ENCODE peak calls at places on chromosome 10, in eight cellular contexts. One of them, this sample, is unnamed.
A peak's percentile ranks its signal among the peaks of the same experiment; 100 is the strongest.

GRCh38 chr10:44925224-44925623 is 14.1 kb downstream of the TMEM72 start:
- DNase-seq in body of pancreas: peak; percentile 55
- DNase-seq in GM13977: no peak
- DNase-seq in neural progenitor cell: peak; percentile 87
- DNase-seq in neural crest cell: peak; percentile 48
- DNase-seq in fibroblast of pulmonary artery: peak; percentile 26
- DNase-seq in SK-N-SH: peak; percentile 32
- DNase-seq in HL-60: no peak
- DNase-seq in this sample: no peak

GRCh38 chr10:71741029-71741428 is 21.5 kb upstream of the C10orf105 start:
- DNase-seq in body of pancreas: no peak
- DNase-seq in neural crest cell: no peak
- DNase-seq in GM13977: no peak
- DNase-seq in HL-60: no peak
- DNase-seq in fibroblast of pulmonary artery: no peak
- DNase-seq in neural progenitor cell: no peak
- DNase-seq in SK-N-SH: no peak
- DNase-seq in this sample: no peak

GRCh38 chr10:124239666-124240065 is 146.3 kb upstream of the CHST15 start:
- DNase-seq in body of pancreas: no peak
- DNase-seq in GM13977: no peak
- DNase-seq in neural crest cell: no peak
- DNase-seq in SK-N-SH: no peak
- DNase-seq in fibroblast of pulmonary artery: no peak
- DNase-seq in neural progenitor cell: no peak
- DNase-seq in HL-60: no peak
- DNase-seq in this sample: peak; percentile 2

GRCh38 chr10:118592675-118593330 is 2.6 kb downstream of the PRLHR start:
- DNase-seq in SK-N-SH: no peak
- DNase-seq in body of pancreas: peak; percentile 60
- DNase-seq in neural crest cell: no peak
- DNase-seq in fibroblast of pulmonary artery: no peak
- DNase-seq in HL-60: no peak
- DNase-seq in GM13977: no peak
- DNase-seq in neural progenitor cell: no peak
- DNase-seq in this sample: no peak

GRCh38 chr10:133076274-133077038 is 11.3 kb upstream of the ADGRA1 start:
- DNase-seq in body of pancreas: no peak
- DNase-seq in neural progenitor cell: no peak
- DNase-seq in GM13977: no peak
- DNase-seq in SK-N-SH: no peak
- DNase-seq in fibroblast of pulmonary artery: no peak
- DNase-seq in HL-60: no peak
- DNase-seq in neural crest cell: no peak
- DNase-seq in this sample: no peak

GRCh38 chr10:80199828-80200227 is 5.5 kb downstream of the ANXA11 start:
- DNase-seq in fibroblast of pulmonary artery: peak; percentile 97
- DNase-seq in neural crest cell: no peak
- DNase-seq in body of pancreas: peak; percentile 48
- DNase-seq in GM13977: no peak
- DNase-seq in neural progenitor cell: no peak
- DNase-seq in SK-N-SH: no peak
- DNase-seq in HL-60: no peak
- DNase-seq in this sample: peak; percentile 52

GRCh38 chr10:116757246-116757645 is 14.9 kb upstream of the HSPA12A start:
- DNase-seq in GM13977: no peak
- DNase-seq in HL-60: no peak
- DNase-seq in fibroblast of pulmonary artery: no peak
- DNase-seq in neural crest cell: no peak
- DNase-seq in body of pancreas: no peak
- DNase-seq in SK-N-SH: no peak
- DNase-seq in neural progenitor cell: no peak
- DNase-seq in this sample: no peak

GRCh38 chr10:3972460-3973366 is 187.7 kb upstream of the KLF6 start:
- DNase-seq in neural crest cell: no peak
- DNase-seq in fibroblast of pulmonary artery: no peak
- DNase-seq in body of pancreas: no peak
- DNase-seq in GM13977: no peak
- DNase-seq in neural progenitor cell: peak; percentile 9
- DNase-seq in HL-60: no peak
- DNase-seq in SK-N-SH: no peak
- DNase-seq in this sample: no peak

GRCh38 chr10:119871881-119872609 is 598 bp downstream of the MCMBP start:
- DNase-seq in HL-60: no peak
- DNase-seq in neural progenitor cell: peak; percentile 67
- DNase-seq in body of pancreas: peak; percentile 85
- DNase-seq in fibroblast of pulmonary artery: peak; percentile 73
- DNase-seq in GM13977: peak; percentile 68
- DNase-seq in SK-N-SH: peak; percentile 71
- DNase-seq in neural crest cell: peak; percentile 7
- DNase-seq in this sample: peak; percentile 70

GRCh38 chr10:132059760-132060508 is 5.8 kb upstream of the JAKMIP3 start:
- DNase-seq in SK-N-SH: no peak
- DNase-seq in fibroblast of pulmonary artery: no peak
- DNase-seq in neural crest cell: no peak
- DNase-seq in body of pancreas: peak; percentile 48
- DNase-seq in HL-60: no peak
- DNase-seq in GM13977: no peak
- DNase-seq in neural progenitor cell: no peak
- DNase-seq in this sample: no peak

GRCh38 chr10:119029613-119030420 is at the start of gene NANOS1:
- DNase-seq in GM13977: peak; percentile 57
- DNase-seq in body of pancreas: no peak
- DNase-seq in SK-N-SH: no peak
- DNase-seq in neural crest cell: peak; percentile 37
- DNase-seq in HL-60: no peak
- DNase-seq in fibroblast of pulmonary artery: no peak
- DNase-seq in neural progenitor cell: peak; percentile 75
- DNase-seq in this sample: no peak

GRCh38 chr10:73899401-73899780 is 11.5 kb upstream of the PLAU start:
- DNase-seq in neural crest cell: no peak
- DNase-seq in body of pancreas: peak; percentile 59
- DNase-seq in GM13977: no peak
- DNase-seq in HL-60: no peak
- DNase-seq in SK-N-SH: no peak
- DNase-seq in neural progenitor cell: no peak
- DNase-seq in fibroblast of pulmonary artery: peak; percentile 81
- DNase-seq in this sample: no peak

GRCh38 chr10:78433063-78433717 is 399.5 kb downstream of the RPS24 start:
- DNase-seq in fibroblast of pulmonary artery: no peak
- DNase-seq in GM13977: no peak
- DNase-seq in body of pancreas: no peak
- DNase-seq in SK-N-SH: no peak
- DNase-seq in neural progenitor cell: peak; percentile 28
- DNase-seq in HL-60: no peak
- DNase-seq in neural crest cell: no peak
- DNase-seq in this sample: no peak

GRCh38 chr10:78540355-78541076 is 506.9 kb downstream of the RPS24 start:
- DNase-seq in body of pancreas: no peak
- DNase-seq in neural crest cell: no peak
- DNase-seq in GM13977: no peak
- DNase-seq in SK-N-SH: no peak
- DNase-seq in fibroblast of pulmonary artery: no peak
- DNase-seq in HL-60: no peak
- DNase-seq in neural progenitor cell: no peak
- DNase-seq in this sample: no peak

GRCh38 chr10:116671274-116671926 is 50.6 kb downstream of the PNLIPRP2 start:
- DNase-seq in body of pancreas: no peak
- DNase-seq in GM13977: no peak
- DNase-seq in SK-N-SH: no peak
- DNase-seq in HL-60: no peak
- DNase-seq in neural crest cell: no peak
- DNase-seq in neural progenitor cell: no peak
- DNase-seq in fibroblast of pulmonary artery: peak; percentile 39
- DNase-seq in this sample: no peak

DNA sequence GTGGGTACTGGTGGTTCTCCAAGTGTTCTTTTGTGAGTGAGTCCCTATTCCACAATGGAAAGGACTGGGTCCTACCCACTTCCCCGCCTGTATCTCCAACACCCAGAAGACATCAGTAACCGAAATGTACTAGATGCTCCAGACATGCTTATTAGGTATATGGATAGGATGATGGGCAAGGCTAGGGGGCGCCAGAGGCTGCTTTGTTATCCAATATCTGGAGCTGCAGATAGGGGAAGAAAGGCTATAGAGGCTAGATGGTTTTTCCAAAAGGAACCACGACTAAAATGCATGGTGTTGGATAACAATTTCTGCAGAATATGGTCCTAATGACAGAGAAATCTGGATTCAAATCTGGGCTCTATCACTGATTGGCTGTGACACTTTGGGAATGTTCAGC is 56.2 kb upstream of the TM9SF3 start:
- DNase-seq in GM13977: peak; percentile 49
- DNase-seq in neural progenitor cell: peak; percentile 75
- DNase-seq in neural crest cell: peak; percentile 39
- DNase-seq in HL-60: no peak
- DNase-seq in SK-N-SH: peak; percentile 31
- DNase-seq in body of pancreas: peak; percentile 93
- DNase-seq in fibroblast of pulmonary artery: peak; percentile 13
- DNase-seq in this sample: peak; percentile 80
- TF ChIP-seq CTCF in GM13977: peak; percentile 79
- TF ChIP-seq CTCF in neural progenitor cell: peak; percentile 73
- TF ChIP-seq CTCF in neural crest cell: peak; percentile 55
- TF ChIP-seq CTCF in HL-60: peak; percentile 87
- TF ChIP-seq CTCF in SK-N-SH: peak; percentile 49
- TF ChIP-seq CTCF in body of pancreas: peak; percentile 65
- TF ChIP-seq CTCF in fibroblast of pulmonary artery: peak; percentile 40
- TF ChIP-seq CTCF in this sample: peak; percentile 54

GRCh38 chr10:96720422-96721206 is at the start of gene PIK3AP1:
- DNase-seq in neural crest cell: peak; percentile 16
- DNase-seq in HL-60: peak; percentile 82
- DNase-seq in neural progenitor cell: peak; percentile 71
- DNase-seq in SK-N-SH: peak; percentile 88
- DNase-seq in body of pancreas: peak; percentile 73
- DNase-seq in fibroblast of pulmonary artery: no peak
- DNase-seq in GM13977: peak; percentile 89
- DNase-seq in this sample: peak; percentile 79
- TF ChIP-seq CTCF in neural crest cell: no peak
- TF ChIP-seq CTCF in HL-60: no peak
- TF ChIP-seq CTCF in neural progenitor cell: no peak
- TF ChIP-seq CTCF in SK-N-SH: no peak
- TF ChIP-seq CTCF in body of pancreas: no peak
- TF ChIP-seq CTCF in fibroblast of pulmonary artery: no peak
- TF ChIP-seq CTCF in GM13977: no peak
- TF ChIP-seq CTCF in this sample: no peak

GRCh38 chr10:9157656-9158055 is 1103.2 kb downstream of the GATA3 start:
- DNase-seq in GM13977: no peak
- DNase-seq in SK-N-SH: no peak
- DNase-seq in fibroblast of pulmonary artery: no peak
- DNase-seq in neural crest cell: no peak
- DNase-seq in body of pancreas: no peak
- DNase-seq in neural progenitor cell: no peak
- DNase-seq in HL-60: no peak
- DNase-seq in this sample: no peak
- TF ChIP-seq CTCF in GM13977: no peak
- TF ChIP-seq CTCF in SK-N-SH: no peak
- TF ChIP-seq CTCF in fibroblast of pulmonary artery: no peak
- TF ChIP-seq CTCF in neural crest cell: no peak
- TF ChIP-seq CTCF in body of pancreas: no peak
- TF ChIP-seq CTCF in neural progenitor cell: no peak
- TF ChIP-seq CTCF in HL-60: no peak
- TF ChIP-seq CTCF in this sample: no peak

DNA sequence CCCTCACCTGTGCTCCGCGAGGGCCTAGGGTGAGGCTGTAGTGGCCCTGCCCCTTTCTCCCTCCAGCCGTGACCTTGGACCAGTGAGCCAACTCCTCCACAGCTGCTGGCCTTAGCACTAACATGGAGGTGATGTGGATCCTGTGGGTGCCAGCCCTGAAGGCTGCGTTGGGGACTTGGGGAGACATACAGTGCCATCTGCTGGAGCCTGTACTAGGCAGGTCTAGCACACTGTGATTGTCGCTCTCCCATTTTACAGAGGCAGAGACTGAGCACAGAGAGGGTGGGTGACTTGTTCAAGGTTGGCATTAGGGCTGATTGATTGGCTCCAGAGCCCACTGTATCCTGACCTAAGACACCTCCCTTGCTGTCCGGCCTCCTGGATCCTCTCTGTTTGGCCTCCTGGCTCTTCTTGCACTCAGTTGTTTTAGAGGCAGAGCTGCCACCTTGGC is 37.6 kb downstream of the PRF1 start:
- DNase-seq in neural crest cell: no peak
- DNase-seq in fibroblast of pulmonary artery: no peak
- DNase-seq in GM13977: no peak
- DNase-seq in HL-60: no peak
- DNase-seq in SK-N-SH: no peak
- DNase-seq in body of pancreas: no peak
- DNase-seq in neural progenitor cell: no peak
- DNase-seq in this sample: no peak
- TF ChIP-seq CTCF in neural crest cell: no peak
- TF ChIP-seq CTCF in fibroblast of pulmonary artery: no peak
- TF ChIP-seq CTCF in GM13977: no peak
- TF ChIP-seq CTCF in HL-60: no peak
- TF ChIP-seq CTCF in SK-N-SH: no peak
- TF ChIP-seq CTCF in body of pancreas: no peak
- TF ChIP-seq CTCF in neural progenitor cell: no peak
- TF ChIP-seq CTCF in this sample: no peak

DNA sequence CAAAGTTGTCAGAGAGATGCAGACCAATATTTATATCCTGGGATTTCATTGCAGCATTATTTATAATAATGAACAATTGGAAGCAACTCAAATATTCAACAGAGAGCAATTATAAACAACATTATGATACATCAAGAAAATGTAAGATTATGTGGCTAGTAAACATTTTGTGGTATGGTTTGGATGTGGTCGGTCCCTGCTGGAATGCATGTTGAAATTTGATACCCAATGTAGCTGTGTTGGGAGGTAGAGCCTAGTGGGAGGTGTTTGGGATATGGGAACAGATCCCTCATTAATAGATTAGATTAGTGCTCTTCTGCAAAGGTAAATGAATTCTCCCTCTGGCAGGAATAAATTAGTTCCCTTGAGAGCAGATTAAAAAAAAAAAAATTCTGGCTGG is 350.9 kb downstream of the ANKRD30A start:
- DNase-seq in neural crest cell: no peak
- DNase-seq in HL-60: no peak
- DNase-seq in GM13977: no peak
- DNase-seq in neural progenitor cell: no peak
- DNase-seq in SK-N-SH: no peak
- DNase-seq in fibroblast of pulmonary artery: no peak
- DNase-seq in body of pancreas: no peak
- DNase-seq in this sample: no peak
- TF ChIP-seq CTCF in neural crest cell: no peak
- TF ChIP-seq CTCF in HL-60: no peak
- TF ChIP-seq CTCF in GM13977: no peak
- TF ChIP-seq CTCF in neural progenitor cell: no peak
- TF ChIP-seq CTCF in SK-N-SH: no peak
- TF ChIP-seq CTCF in fibroblast of pulmonary artery: no peak
- TF ChIP-seq CTCF in body of pancreas: no peak
- TF ChIP-seq CTCF in this sample: no peak

GRCh38 chr10:13989616-13990015 is 341.1 kb downstream of the FRMD4A start:
- DNase-seq in fibroblast of pulmonary artery: no peak
- DNase-seq in HL-60: no peak
- DNase-seq in neural progenitor cell: no peak
- DNase-seq in neural crest cell: no peak
- DNase-seq in SK-N-SH: no peak
- DNase-seq in GM13977: no peak
- DNase-seq in body of pancreas: no peak
- DNase-seq in this sample: no peak
- TF ChIP-seq CTCF in fibroblast of pulmonary artery: no peak
- TF ChIP-seq CTCF in HL-60: no peak
- TF ChIP-seq CTCF in neural progenitor cell: no peak
- TF ChIP-seq CTCF in neural crest cell: no peak
- TF ChIP-seq CTCF in SK-N-SH: no peak
- TF ChIP-seq CTCF in GM13977: no peak
- TF ChIP-seq CTCF in body of pancreas: no peak
- TF ChIP-seq CTCF in this sample: no peak

GRCh38 chr10:111207525-111207924 is 130.7 kb downstream of the ADRA2A start:
- DNase-seq in GM13977: no peak
- DNase-seq in fibroblast of pulmonary artery: no peak
- DNase-seq in body of pancreas: peak; percentile 74
- DNase-seq in neural crest cell: no peak
- DNase-seq in HL-60: no peak
- DNase-seq in neural progenitor cell: peak; percentile 8
- DNase-seq in SK-N-SH: peak; percentile 5
- DNase-seq in this sample: peak; percentile 67
- TF ChIP-seq CTCF in GM13977: peak; percentile 55
- TF ChIP-seq CTCF in fibroblast of pulmonary artery: no peak
- TF ChIP-seq CTCF in body of pancreas: peak; percentile 62
- TF ChIP-seq CTCF in neural crest cell: no peak
- TF ChIP-seq CTCF in HL-60: peak; percentile 20
- TF ChIP-seq CTCF in neural progenitor cell: peak; percentile 53
- TF ChIP-seq CTCF in SK-N-SH: no peak
- TF ChIP-seq CTCF in this sample: peak; percentile 77